ENCODE peak calls at places on chromosomes 1 and 21, in ten cellular contexts. One of them, this sample, is unnamed.
A peak's percentile ranks its signal among the peaks of the same experiment; 100 is the strongest.

GRCh38 chr1:176205322-176205914 is 1.7 kb downstream of the COP1 start:
- DNase-seq in Right ventricle myocardium superior: no peak
- DNase-seq in NT2/D1: no peak
- DNase-seq in NCI-H2171 treated with DMSO at 0.1 percent for 48 hours: no peak
- DNase-seq in BJ: no peak
- DNase-seq in GM20000: peak; percentile 16
- DNase-seq in astrocyte: peak; percentile 1
- DNase-seq in A172: no peak
- DNase-seq in stimulated activated CD8-positive, alpha-beta memory T cell treated with anti-CD3 and anti-CD28 coated beads, Interleukin-4, amount 100 ng/mL, for 1 hour: no peak
- DNase-seq in stimulated activated naive CD8-positive, alpha-beta T cell treated with anti-CD3 and anti-CD28 coated beads, Interleukin-15, Interleukin-2, amounts not matched to agents 100 U/mL and 50 U/mL, for 24 hours: no peak
- DNase-seq in this sample: no peak

GRCh38 chr1:183124259-183124658 is 61.8 kb upstream of the LAMC2 start:
- DNase-seq in Right ventricle myocardium superior: peak; percentile 53
- DNase-seq in NT2/D1: no peak
- DNase-seq in NCI-H2171 treated with DMSO at 0.1 percent for 48 hours: no peak
- DNase-seq in BJ: no peak
- DNase-seq in GM20000: no peak
- DNase-seq in astrocyte: no peak
- DNase-seq in A172: peak; percentile 29
- DNase-seq in stimulated activated CD8-positive, alpha-beta memory T cell treated with anti-CD3 and anti-CD28 coated beads, Interleukin-4, amount 100 ng/mL, for 1 hour: no peak
- DNase-seq in stimulated activated naive CD8-positive, alpha-beta T cell treated with anti-CD3 and anti-CD28 coated beads, Interleukin-15, Interleukin-2, amounts not matched to agents 100 U/mL and 50 U/mL, for 24 hours: no peak
- DNase-seq in this sample: peak; percentile 53

GRCh38 chr1:200802865-200803512 is 64.3 kb downstream of the CAMSAP2 start:
- DNase-seq in Right ventricle myocardium superior: peak; percentile 73
- DNase-seq in NT2/D1: peak; percentile 97
- DNase-seq in NCI-H2171 treated with DMSO at 0.1 percent for 48 hours: peak; percentile 83
- DNase-seq in BJ: no peak
- DNase-seq in GM20000: peak; percentile 58
- DNase-seq in astrocyte: peak; percentile 61
- DNase-seq in A172: peak; percentile 76
- DNase-seq in stimulated activated CD8-positive, alpha-beta memory T cell treated with anti-CD3 and anti-CD28 coated beads, Interleukin-4, amount 100 ng/mL, for 1 hour: peak; percentile 46
- DNase-seq in stimulated activated naive CD8-positive, alpha-beta T cell treated with anti-CD3 and anti-CD28 coated beads, Interleukin-15, Interleukin-2, amounts not matched to agents 100 U/mL and 50 U/mL, for 24 hours: peak; percentile 73
- DNase-seq in this sample: peak; percentile 75

GRCh38 chr1:230464618-230465017 is 38.5 kb upstream of the PGBD5 start:
- DNase-seq in Right ventricle myocardium superior: no peak
- DNase-seq in NT2/D1: no peak
- DNase-seq in NCI-H2171 treated with DMSO at 0.1 percent for 48 hours: peak; percentile 46
- DNase-seq in BJ: no peak
- DNase-seq in GM20000: no peak
- DNase-seq in astrocyte: no peak
- DNase-seq in A172: no peak
- DNase-seq in stimulated activated CD8-positive, alpha-beta memory T cell treated with anti-CD3 and anti-CD28 coated beads, Interleukin-4, amount 100 ng/mL, for 1 hour: no peak
- DNase-seq in stimulated activated naive CD8-positive, alpha-beta T cell treated with anti-CD3 and anti-CD28 coated beads, Interleukin-15, Interleukin-2, amounts not matched to agents 100 U/mL and 50 U/mL, for 24 hours: no peak
- DNase-seq in this sample: no peak

GRCh38 chr1:176864211-176864610 is 300.3 kb downstream of the ASTN1 start:
- DNase-seq in Right ventricle myocardium superior: no peak
- DNase-seq in NT2/D1: no peak
- DNase-seq in NCI-H2171 treated with DMSO at 0.1 percent for 48 hours: no peak
- DNase-seq in BJ: no peak
- DNase-seq in GM20000: no peak
- DNase-seq in astrocyte: no peak
- DNase-seq in A172: no peak
- DNase-seq in stimulated activated CD8-positive, alpha-beta memory T cell treated with anti-CD3 and anti-CD28 coated beads, Interleukin-4, amount 100 ng/mL, for 1 hour: no peak
- DNase-seq in stimulated activated naive CD8-positive, alpha-beta T cell treated with anti-CD3 and anti-CD28 coated beads, Interleukin-15, Interleukin-2, amounts not matched to agents 100 U/mL and 50 U/mL, for 24 hours: no peak
- DNase-seq in this sample: no peak

GRCh38 chr21:44836666-44837471 is 19.0 kb upstream of the SUMO3 start:
- DNase-seq in Right ventricle myocardium superior: no peak
- DNase-seq in NT2/D1: no peak
- DNase-seq in NCI-H2171 treated with DMSO at 0.1 percent for 48 hours: peak; percentile 85
- DNase-seq in BJ: no peak
- DNase-seq in GM20000: no peak
- DNase-seq in astrocyte: no peak
- DNase-seq in A172: no peak
- DNase-seq in stimulated activated CD8-positive, alpha-beta memory T cell treated with anti-CD3 and anti-CD28 coated beads, Interleukin-4, amount 100 ng/mL, for 1 hour: no peak
- DNase-seq in stimulated activated naive CD8-positive, alpha-beta T cell treated with anti-CD3 and anti-CD28 coated beads, Interleukin-15, Interleukin-2, amounts not matched to agents 100 U/mL and 50 U/mL, for 24 hours: no peak
- DNase-seq in this sample: peak; percentile 30

GRCh38 chr1:185974367-185974766 is 240.2 kb downstream of the HMCN1 start:
- DNase-seq in Right ventricle myocardium superior: no peak
- DNase-seq in NT2/D1: no peak
- DNase-seq in NCI-H2171 treated with DMSO at 0.1 percent for 48 hours: no peak
- DNase-seq in BJ: no peak
- DNase-seq in GM20000: no peak
- DNase-seq in astrocyte: no peak
- DNase-seq in A172: no peak
- DNase-seq in stimulated activated CD8-positive, alpha-beta memory T cell treated with anti-CD3 and anti-CD28 coated beads, Interleukin-4, amount 100 ng/mL, for 1 hour: no peak
- DNase-seq in stimulated activated naive CD8-positive, alpha-beta T cell treated with anti-CD3 and anti-CD28 coated beads, Interleukin-15, Interleukin-2, amounts not matched to agents 100 U/mL and 50 U/mL, for 24 hours: no peak
- DNase-seq in this sample: no peak

GRCh38 chr1:161226320-161226711 is 456 bp downstream of the TOMM40L start:
- DNase-seq in Right ventricle myocardium superior: no peak
- DNase-seq in NT2/D1: no peak
- DNase-seq in NCI-H2171 treated with DMSO at 0.1 percent for 48 hours: no peak
- DNase-seq in BJ: no peak
- DNase-seq in GM20000: no peak
- DNase-seq in astrocyte: no peak
- DNase-seq in A172: no peak
- DNase-seq in stimulated activated CD8-positive, alpha-beta memory T cell treated with anti-CD3 and anti-CD28 coated beads, Interleukin-4, amount 100 ng/mL, for 1 hour: no peak
- DNase-seq in stimulated activated naive CD8-positive, alpha-beta T cell treated with anti-CD3 and anti-CD28 coated beads, Interleukin-15, Interleukin-2, amounts not matched to agents 100 U/mL and 50 U/mL, for 24 hours: no peak
- DNase-seq in this sample: peak; percentile 37

GRCh38 chr1:54588377-54588776 is 34.9 kb downstream of the FAM151A start:
- DNase-seq in Right ventricle myocardium superior: no peak
- DNase-seq in NT2/D1: no peak
- DNase-seq in NCI-H2171 treated with DMSO at 0.1 percent for 48 hours: no peak
- DNase-seq in BJ: no peak
- DNase-seq in GM20000: no peak
- DNase-seq in astrocyte: no peak
- DNase-seq in A172: no peak
- DNase-seq in stimulated activated CD8-positive, alpha-beta memory T cell treated with anti-CD3 and anti-CD28 coated beads, Interleukin-4, amount 100 ng/mL, for 1 hour: no peak
- DNase-seq in stimulated activated naive CD8-positive, alpha-beta T cell treated with anti-CD3 and anti-CD28 coated beads, Interleukin-15, Interleukin-2, amounts not matched to agents 100 U/mL and 50 U/mL, for 24 hours: no peak
- DNase-seq in this sample: no peak

GRCh38 chr21:41768371-41769042 is 1.7 kb upstream of the RIPK4 start:
- DNase-seq in Right ventricle myocardium superior: no peak
- DNase-seq in NT2/D1: no peak
- DNase-seq in NCI-H2171 treated with DMSO at 0.1 percent for 48 hours: peak; percentile 61
- DNase-seq in BJ: peak; percentile 78
- DNase-seq in GM20000: no peak
- DNase-seq in astrocyte: peak; percentile 81
- DNase-seq in A172: peak; percentile 83
- DNase-seq in stimulated activated CD8-positive, alpha-beta memory T cell treated with anti-CD3 and anti-CD28 coated beads, Interleukin-4, amount 100 ng/mL, for 1 hour: no peak
- DNase-seq in stimulated activated naive CD8-positive, alpha-beta T cell treated with anti-CD3 and anti-CD28 coated beads, Interleukin-15, Interleukin-2, amounts not matched to agents 100 U/mL and 50 U/mL, for 24 hours: peak; percentile 24
- DNase-seq in this sample: peak; percentile 49

GRCh38 chr21:45542667-45543370 is 579 bp upstream of the SLC19A1 start:
- DNase-seq in Right ventricle myocardium superior: peak; percentile 36
- DNase-seq in NT2/D1: no peak
- DNase-seq in NCI-H2171 treated with DMSO at 0.1 percent for 48 hours: no peak
- DNase-seq in BJ: no peak
- DNase-seq in GM20000: no peak
- DNase-seq in astrocyte: no peak
- DNase-seq in A172: no peak
- DNase-seq in stimulated activated CD8-positive, alpha-beta memory T cell treated with anti-CD3 and anti-CD28 coated beads, Interleukin-4, amount 100 ng/mL, for 1 hour: no peak
- DNase-seq in stimulated activated naive CD8-positive, alpha-beta T cell treated with anti-CD3 and anti-CD28 coated beads, Interleukin-15, Interleukin-2, amounts not matched to agents 100 U/mL and 50 U/mL, for 24 hours: peak; percentile 27
- DNase-seq in this sample: no peak

GRCh38 chr1:21922103-21923014 is 14.8 kb downstream of the HSPG2 start:
- DNase-seq in Right ventricle myocardium superior: no peak
- DNase-seq in NT2/D1: no peak
- DNase-seq in NCI-H2171 treated with DMSO at 0.1 percent for 48 hours: no peak
- DNase-seq in BJ: no peak
- DNase-seq in GM20000: no peak
- DNase-seq in astrocyte: no peak
- DNase-seq in A172: no peak
- DNase-seq in stimulated activated CD8-positive, alpha-beta memory T cell treated with anti-CD3 and anti-CD28 coated beads, Interleukin-4, amount 100 ng/mL, for 1 hour: no peak
- DNase-seq in stimulated activated naive CD8-positive, alpha-beta T cell treated with anti-CD3 and anti-CD28 coated beads, Interleukin-15, Interleukin-2, amounts not matched to agents 100 U/mL and 50 U/mL, for 24 hours: no peak
- DNase-seq in this sample: no peak

GRCh38 chr1:182927693-182928433 is 25.1 kb downstream of the SHCBP1L start:
- DNase-seq in Right ventricle myocardium superior: no peak
- DNase-seq in NT2/D1: no peak
- DNase-seq in NCI-H2171 treated with DMSO at 0.1 percent for 48 hours: no peak
- DNase-seq in BJ: no peak
- DNase-seq in GM20000: no peak
- DNase-seq in astrocyte: no peak
- DNase-seq in A172: no peak
- DNase-seq in stimulated activated CD8-positive, alpha-beta memory T cell treated with anti-CD3 and anti-CD28 coated beads, Interleukin-4, amount 100 ng/mL, for 1 hour: no peak
- DNase-seq in stimulated activated naive CD8-positive, alpha-beta T cell treated with anti-CD3 and anti-CD28 coated beads, Interleukin-15, Interleukin-2, amounts not matched to agents 100 U/mL and 50 U/mL, for 24 hours: no peak
- DNase-seq in this sample: no peak

GRCh38 chr1:212699104-212699838 is 369 bp downstream of the BATF3 start:
- DNase-seq in Right ventricle myocardium superior: peak; percentile 64
- DNase-seq in NT2/D1: peak; percentile 54
- DNase-seq in NCI-H2171 treated with DMSO at 0.1 percent for 48 hours: peak; percentile 74
- DNase-seq in BJ: no peak
- DNase-seq in GM20000: peak; percentile 82
- DNase-seq in astrocyte: no peak
- DNase-seq in A172: peak; percentile 40
- DNase-seq in stimulated activated CD8-positive, alpha-beta memory T cell treated with anti-CD3 and anti-CD28 coated beads, Interleukin-4, amount 100 ng/mL, for 1 hour: no peak
- DNase-seq in stimulated activated naive CD8-positive, alpha-beta T cell treated with anti-CD3 and anti-CD28 coated beads, Interleukin-15, Interleukin-2, amounts not matched to agents 100 U/mL and 50 U/mL, for 24 hours: peak; percentile 75
- DNase-seq in this sample: peak; percentile 48

GRCh38 chr1:59062743-59063142 is 234.2 kb upstream of the FGGY start:
- DNase-seq in Right ventricle myocardium superior: no peak
- DNase-seq in NT2/D1: no peak
- DNase-seq in NCI-H2171 treated with DMSO at 0.1 percent for 48 hours: no peak
- DNase-seq in BJ: no peak
- DNase-seq in GM20000: no peak
- DNase-seq in astrocyte: peak; percentile 82
- DNase-seq in A172: peak; percentile 49
- DNase-seq in stimulated activated CD8-positive, alpha-beta memory T cell treated with anti-CD3 and anti-CD28 coated beads, Interleukin-4, amount 100 ng/mL, for 1 hour: no peak
- DNase-seq in stimulated activated naive CD8-positive, alpha-beta T cell treated with anti-CD3 and anti-CD28 coated beads, Interleukin-15, Interleukin-2, amounts not matched to agents 100 U/mL and 50 U/mL, for 24 hours: no peak
- DNase-seq in this sample: no peak

GRCh38 chr1:40818264-40818961 is 34.8 kb downstream of the KCNQ4 start:
- DNase-seq in Right ventricle myocardium superior: peak; percentile 79
- DNase-seq in NT2/D1: peak; percentile 87
- DNase-seq in NCI-H2171 treated with DMSO at 0.1 percent for 48 hours: no peak
- DNase-seq in BJ: no peak
- DNase-seq in GM20000: peak; percentile 90
- DNase-seq in astrocyte: no peak
- DNase-seq in A172: no peak
- DNase-seq in stimulated activated CD8-positive, alpha-beta memory T cell treated with anti-CD3 and anti-CD28 coated beads, Interleukin-4, amount 100 ng/mL, for 1 hour: peak; percentile 71
- DNase-seq in stimulated activated naive CD8-positive, alpha-beta T cell treated with anti-CD3 and anti-CD28 coated beads, Interleukin-15, Interleukin-2, amounts not matched to agents 100 U/mL and 50 U/mL, for 24 hours: peak; percentile 90
- DNase-seq in this sample: peak; percentile 74

GRCh38 chr1:169326644-169327316 is 40.8 kb downstream of the NME7 start:
- DNase-seq in Right ventricle myocardium superior: no peak
- DNase-seq in NT2/D1: no peak
- DNase-seq in NCI-H2171 treated with DMSO at 0.1 percent for 48 hours: no peak
- DNase-seq in BJ: no peak
- DNase-seq in GM20000: peak; percentile 37
- DNase-seq in astrocyte: peak; percentile 57
- DNase-seq in A172: peak; percentile 46
- DNase-seq in stimulated activated CD8-positive, alpha-beta memory T cell treated with anti-CD3 and anti-CD28 coated beads, Interleukin-4, amount 100 ng/mL, for 1 hour: no peak
- DNase-seq in stimulated activated naive CD8-positive, alpha-beta T cell treated with anti-CD3 and anti-CD28 coated beads, Interleukin-15, Interleukin-2, amounts not matched to agents 100 U/mL and 50 U/mL, for 24 hours: no peak
- DNase-seq in this sample: no peak

GRCh38 chr1:158458263-158458662 is 3.4 kb upstream of the OR10K1 start:
- DNase-seq in Right ventricle myocardium superior: no peak
- DNase-seq in NT2/D1: no peak
- DNase-seq in NCI-H2171 treated with DMSO at 0.1 percent for 48 hours: no peak
- DNase-seq in BJ: no peak
- DNase-seq in GM20000: no peak
- DNase-seq in astrocyte: no peak
- DNase-seq in A172: no peak
- DNase-seq in stimulated activated CD8-positive, alpha-beta memory T cell treated with anti-CD3 and anti-CD28 coated beads, Interleukin-4, amount 100 ng/mL, for 1 hour: no peak
- DNase-seq in stimulated activated naive CD8-positive, alpha-beta T cell treated with anti-CD3 and anti-CD28 coated beads, Interleukin-15, Interleukin-2, amounts not matched to agents 100 U/mL and 50 U/mL, for 24 hours: no peak
- DNase-seq in this sample: no peak

GRCh38 chr1:41396084-41396483 is 34.9 kb downstream of the FOXO6 start:
- DNase-seq in Right ventricle myocardium superior: no peak
- DNase-seq in NT2/D1: no peak
- DNase-seq in NCI-H2171 treated with DMSO at 0.1 percent for 48 hours: no peak
- DNase-seq in BJ: no peak
- DNase-seq in GM20000: no peak
- DNase-seq in astrocyte: no peak
- DNase-seq in A172: no peak
- DNase-seq in stimulated activated CD8-positive, alpha-beta memory T cell treated with anti-CD3 and anti-CD28 coated beads, Interleukin-4, amount 100 ng/mL, for 1 hour: no peak
- DNase-seq in stimulated activated naive CD8-positive, alpha-beta T cell treated with anti-CD3 and anti-CD28 coated beads, Interleukin-15, Interleukin-2, amounts not matched to agents 100 U/mL and 50 U/mL, for 24 hours: no peak
- DNase-seq in this sample: no peak

GRCh38 chr1:21290546-21290944 is 282 bp upstream of the ECE1 start:
- DNase-seq in Right ventricle myocardium superior: no peak
- DNase-seq in NT2/D1: no peak
- DNase-seq in NCI-H2171 treated with DMSO at 0.1 percent for 48 hours: no peak
- DNase-seq in BJ: no peak
- DNase-seq in GM20000: peak; percentile 89
- DNase-seq in astrocyte: no peak
- DNase-seq in A172: no peak
- DNase-seq in stimulated activated CD8-positive, alpha-beta memory T cell treated with anti-CD3 and anti-CD28 coated beads, Interleukin-4, amount 100 ng/mL, for 1 hour: no peak
- DNase-seq in stimulated activated naive CD8-positive, alpha-beta T cell treated with anti-CD3 and anti-CD28 coated beads, Interleukin-15, Interleukin-2, amounts not matched to agents 100 U/mL and 50 U/mL, for 24 hours: no peak
- DNase-seq in this sample: no peak

GRCh38 chr21:37702241-37702640 is 214.0 kb downstream of the KCNJ6 start:
- DNase-seq in Right ventricle myocardium superior: no peak
- DNase-seq in NT2/D1: no peak
- DNase-seq in NCI-H2171 treated with DMSO at 0.1 percent for 48 hours: no peak
- DNase-seq in BJ: no peak
- DNase-seq in GM20000: no peak
- DNase-seq in astrocyte: no peak
- DNase-seq in A172: no peak
- DNase-seq in stimulated activated CD8-positive, alpha-beta memory T cell treated with anti-CD3 and anti-CD28 coated beads, Interleukin-4, amount 100 ng/mL, for 1 hour: no peak
- DNase-seq in stimulated activated naive CD8-positive, alpha-beta T cell treated with anti-CD3 and anti-CD28 coated beads, Interleukin-15, Interleukin-2, amounts not matched to agents 100 U/mL and 50 U/mL, for 24 hours: no peak
- DNase-seq in this sample: no peak

GRCh38 chr1:231020139-231020601 is 19.9 kb downstream of the FAM89A start:
- DNase-seq in Right ventricle myocardium superior: no peak
- DNase-seq in NT2/D1: no peak
- DNase-seq in NCI-H2171 treated with DMSO at 0.1 percent for 48 hours: no peak
- DNase-seq in BJ: no peak
- DNase-seq in GM20000: no peak
- DNase-seq in astrocyte: no peak
- DNase-seq in A172: peak; percentile 78
- DNase-seq in stimulated activated CD8-positive, alpha-beta memory T cell treated with anti-CD3 and anti-CD28 coated beads, Interleukin-4, amount 100 ng/mL, for 1 hour: no peak
- DNase-seq in stimulated activated naive CD8-positive, alpha-beta T cell treated with anti-CD3 and anti-CD28 coated beads, Interleukin-15, Interleukin-2, amounts not matched to agents 100 U/mL and 50 U/mL, for 24 hours: no peak
- DNase-seq in this sample: no peak

GRCh38 chr1:29829448-29830344 is 593.4 kb downstream of the PTPRU start:
- DNase-seq in Right ventricle myocardium superior: no peak
- DNase-seq in NT2/D1: no peak
- DNase-seq in NCI-H2171 treated with DMSO at 0.1 percent for 48 hours: no peak
- DNase-seq in BJ: no peak
- DNase-seq in GM20000: no peak
- DNase-seq in astrocyte: no peak
- DNase-seq in A172: no peak
- DNase-seq in stimulated activated CD8-positive, alpha-beta memory T cell treated with anti-CD3 and anti-CD28 coated beads, Interleukin-4, amount 100 ng/mL, for 1 hour: no peak
- DNase-seq in stimulated activated naive CD8-positive, alpha-beta T cell treated with anti-CD3 and anti-CD28 coated beads, Interleukin-15, Interleukin-2, amounts not matched to agents 100 U/mL and 50 U/mL, for 24 hours: no peak
- DNase-seq in this sample: no peak

GRCh38 chr1:36988741-36989193 is 45.5 kb downstream of the GRIK3 start:
- DNase-seq in Right ventricle myocardium superior: no peak
- DNase-seq in NT2/D1: no peak
- DNase-seq in NCI-H2171 treated with DMSO at 0.1 percent for 48 hours: no peak
- DNase-seq in BJ: no peak
- DNase-seq in GM20000: no peak
- DNase-seq in astrocyte: no peak
- DNase-seq in A172: no peak
- DNase-seq in stimulated activated CD8-positive, alpha-beta memory T cell treated with anti-CD3 and anti-CD28 coated beads, Interleukin-4, amount 100 ng/mL, for 1 hour: no peak
- DNase-seq in stimulated activated naive CD8-positive, alpha-beta T cell treated with anti-CD3 and anti-CD28 coated beads, Interleukin-15, Interleukin-2, amounts not matched to agents 100 U/mL and 50 U/mL, for 24 hours: no peak
- DNase-seq in this sample: peak; percentile 6

GRCh38 chr1:11054666-11055065 is 5.2 kb downstream of the SRM start:
- DNase-seq in Right ventricle myocardium superior: no peak
- DNase-seq in NT2/D1: no peak
- DNase-seq in NCI-H2171 treated with DMSO at 0.1 percent for 48 hours: no peak
- DNase-seq in BJ: no peak
- DNase-seq in GM20000: no peak
- DNase-seq in astrocyte: no peak
- DNase-seq in A172: no peak
- DNase-seq in stimulated activated CD8-positive, alpha-beta memory T cell treated with anti-CD3 and anti-CD28 coated beads, Interleukin-4, amount 100 ng/mL, for 1 hour: no peak
- DNase-seq in stimulated activated naive CD8-positive, alpha-beta T cell treated with anti-CD3 and anti-CD28 coated beads, Interleukin-15, Interleukin-2, amounts not matched to agents 100 U/mL and 50 U/mL, for 24 hours: no peak
- DNase-seq in this sample: no peak

GRCh38 chr1:3442331-3442730 is 12.1 kb upstream of the ARHGEF16 start:
- DNase-seq in Right ventricle myocardium superior: peak; percentile 11
- DNase-seq in NT2/D1: no peak
- DNase-seq in NCI-H2171 treated with DMSO at 0.1 percent for 48 hours: no peak
- DNase-seq in BJ: no peak
- DNase-seq in GM20000: no peak
- DNase-seq in astrocyte: no peak
- DNase-seq in A172: no peak
- DNase-seq in stimulated activated CD8-positive, alpha-beta memory T cell treated with anti-CD3 and anti-CD28 coated beads, Interleukin-4, amount 100 ng/mL, for 1 hour: no peak
- DNase-seq in stimulated activated naive CD8-positive, alpha-beta T cell treated with anti-CD3 and anti-CD28 coated beads, Interleukin-15, Interleukin-2, amounts not matched to agents 100 U/mL and 50 U/mL, for 24 hours: no peak
- DNase-seq in this sample: no peak

GRCh38 chr1:221708076-221708571 is 33.8 kb downstream of the DUSP10 start:
- DNase-seq in Right ventricle myocardium superior: no peak
- DNase-seq in NT2/D1: no peak
- DNase-seq in NCI-H2171 treated with DMSO at 0.1 percent for 48 hours: peak; percentile 31
- DNase-seq in BJ: no peak
- DNase-seq in GM20000: peak; percentile 60
- DNase-seq in astrocyte: peak; percentile 76
- DNase-seq in A172: no peak
- DNase-seq in stimulated activated CD8-positive, alpha-beta memory T cell treated with anti-CD3 and anti-CD28 coated beads, Interleukin-4, amount 100 ng/mL, for 1 hour: peak; percentile 11
- DNase-seq in stimulated activated naive CD8-positive, alpha-beta T cell treated with anti-CD3 and anti-CD28 coated beads, Interleukin-15, Interleukin-2, amounts not matched to agents 100 U/mL and 50 U/mL, for 24 hours: peak; percentile 66
- DNase-seq in this sample: peak; percentile 52

GRCh38 chr1:221839794-221840395 is 98.0 kb upstream of the DUSP10 start:
- DNase-seq in Right ventricle myocardium superior: peak; percentile 81
- DNase-seq in NT2/D1: no peak
- DNase-seq in NCI-H2171 treated with DMSO at 0.1 percent for 48 hours: no peak
- DNase-seq in BJ: no peak
- DNase-seq in GM20000: peak; percentile 35
- DNase-seq in astrocyte: peak; percentile 46
- DNase-seq in A172: peak; percentile 99
- DNase-seq in stimulated activated CD8-positive, alpha-beta memory T cell treated with anti-CD3 and anti-CD28 coated beads, Interleukin-4, amount 100 ng/mL, for 1 hour: peak; percentile 52
- DNase-seq in stimulated activated naive CD8-positive, alpha-beta T cell treated with anti-CD3 and anti-CD28 coated beads, Interleukin-15, Interleukin-2, amounts not matched to agents 100 U/mL and 50 U/mL, for 24 hours: peak; percentile 84
- DNase-seq in this sample: no peak